ENCODE peak calls at places on chromosomes 11 and 22, in five cellular contexts. V is heart right ventricle, F is body of pancreas, Z is transverse colon, E is pancreas. J is an unnamed sample.

GRCh38 chr22:36356708-36357694 is 30.8 kb downstream of the MYH9 start:
- DNase-seq in F (no peak), E (no peak), V (no peak), Z (no peak), J (no peak)

GRCh38 chr11:66884443-66884842 is 27.6 kb downstream of the LRFN4 start:
- DNase-seq in Z (no peak), F (no peak), E (no peak), V (no peak), J (no peak)

GRCh38 chr11:99818991-99819390 is 798.2 kb downstream of the CNTN5 start:
- DNase-seq in Z (no peak), F (no peak), E (no peak), V (no peak), J (no peak)

GRCh38 chr11:59767212-59767611 is 12.0 kb downstream of the STX3 start:
- DNase-seq in F (no peak), Z (no peak), E (no peak), V (no peak), J (no peak)

GRCh38 chr22:23685205-23685784 is 5.5 kb upstream of the RGL4 start:
- DNase-seq in Z (no peak), F (no peak), E (no peak), V (no peak), J (no peak)

GRCh38 chr11:131688056-131688693 is 317.8 kb downstream of the NTM start:
- DNase-seq in F (peak), Z (peak), E (no peak), V (peak), J (peak)

GRCh38 chr11:111422494-111423249 is 43.6 kb upstream of the POU2AF1 start:
- DNase-seq in F (peak), V (peak), Z (peak), E (peak), J (peak)

GRCh38 chr22:31089101-31090100 is 8.3 kb downstream of the SMTN start:
- DNase-seq in E (no peak), F (no peak), V (peak), Z (peak), J (peak)

GRCh38 chr11:63639195-63639832 is 25.1 kb upstream of the PLAAT3 start:
- DNase-seq in F (no peak), V (no peak), E (no peak), Z (no peak), J (no peak)

GRCh38 chr22:22235564-22235963 is 9.0 kb upstream of the VPREB1 start:
- DNase-seq in Z (peak), F (peak), E (peak), V (no peak), J (peak)

GRCh38 chr22:26669060-26669481 is 11.7 kb downstream of the MIAT start:
- DNase-seq in V (no peak), E (peak), F (peak), Z (peak), J (no peak)

GRCh38 chr22:25644122-25644521 is 79.6 kb downstream of the GRK3 start:
- DNase-seq in V (peak), Z (no peak), F (no peak), E (no peak), J (no peak)

GRCh38 chr11:46382644-46383403 is 1.4 kb downstream of the MDK start:
- DNase-seq in V (no peak), F (peak), Z (no peak), E (no peak), J (no peak)

GRCh38 chr22:39348909-39349505 is 784 bp upstream of the SYNGR1 start:
- DNase-seq in V (no peak), E (no peak), Z (peak), F (peak), J (peak)

GRCh38 chr11:14073821-14074529 is 111.5 kb downstream of the SPON1 start:
- DNase-seq in V (no peak), F (no peak), Z (no peak), E (no peak), J (no peak)

GRCh38 chr11:106101797-106102196 is 24.3 kb downstream of the AASDHPPT start:
- DNase-seq in E (no peak), Z (no peak), V (no peak), F (no peak), J (no peak)

GRCh38 chr11:72764503-72764902 is 12.3 kb upstream of the ARAP1 start:
- DNase-seq in V (no peak), Z (peak), E (peak), F (no peak), J (no peak)

GRCh38 chr11:65528819-65529350 is 4.0 kb downstream of the SCYL1 start:
- DNase-seq in V (no peak), Z (no peak), F (no peak), E (no peak), J (no peak)

GRCh38 chr11:46675288-46675851 is 25.0 kb downstream of the ARHGAP1 start:
- DNase-seq in F (peak), Z (peak), E (peak), V (peak), J (no peak)

GRCh38 chr11:96267490-96268010 is 75.4 kb downstream of the MAML2 start:
- DNase-seq in E (no peak), Z (no peak), V (no peak), F (no peak), J (peak)

GRCh38 chr22:36274547-36274946 is 21.6 kb downstream of the APOL1 start:
- DNase-seq in F (no peak), Z (no peak), E (no peak), V (no peak), J (no peak)

GRCh38 chr11:43736502-43737193 is 56.1 kb downstream of the HSD17B12 start:
- DNase-seq in F (no peak), V (no peak), Z (no peak), E (no peak), J (no peak)

GRCh38 chr22:30582788-30583575 is 8.5 kb upstream of the GAL3ST1 start:
- DNase-seq in F (no peak), Z (no peak), V (no peak), E (no peak), J (no peak)

GRCh38 chr11:10592331-10592730 is 23.9 kb upstream of the LYVE1 start:
- DNase-seq in F (no peak), E (no peak), Z (no peak), V (no peak), J (no peak)

GRCh38 chr11:92383430-92383829 is 158.8 kb downstream of the FAT3 start:
- DNase-seq in F (no peak), E (no peak), V (no peak), Z (no peak), J (no peak)

GRCh38 chr11:94449437-94449836 is 44.2 kb downstream of the MRE11 start:
- DNase-seq in F (no peak), Z (no peak), E (no peak), V (no peak), J (no peak)

GRCh38 chr22:50009251-50009650 is 3.3 kb downstream of the IL17REL start:
- DNase-seq in E (no peak), F (no peak), V (no peak), Z (peak), J (no peak)

GRCh38 chr22:43152355-43153071 is 1.2 kb downstream of the TSPO start:
- DNase-seq in E (peak), F (peak), Z (peak), V (peak), J (no peak)

GRCh38 chr22:19803736-19804267 is 43.2 kb downstream of the TBX1 start:
- DNase-seq in F (peak), E (no peak), V (no peak), Z (no peak), J (no peak)

GRCh38 chr11:93741094-93741881 is at the start of the genes C11orf54 and TAF1D:
- DNase-seq in F (peak), Z (peak), V (peak), E (peak), J (peak)

GRCh38 chr22:36998620-36999351 is 20.5 kb downstream of the TST start:
- DNase-seq in E (no peak), Z (peak), F (no peak), V (no peak), J (no peak)

GRCh38 chr11:47577460-47578041 is 1.2 kb downstream of the KBTBD4 start:
- DNase-seq in E (no peak), V (no peak), Z (no peak), F (no peak), J (no peak)

GRCh38 chr11:7485136-7485853 is at the start of gene OLFML1:
- DNase-seq in V (peak), F (no peak), E (no peak), Z (no peak), J (no peak)

GRCh38 chr11:6012055-6012668 is 5.4 kb upstream of the OR56A4 start:
- DNase-seq in V (no peak), E (no peak), F (no peak), Z (no peak), J (no peak)

GRCh38 chr11:65625628-65626342 is 10.2 kb downstream of the PCNX3 start:
- DNase-seq in E (no peak), Z (peak), F (peak), V (peak), J (peak)

GRCh38 chr11:130102457-130103249 is 33.0 kb downstream of the APLP2 start:
- DNase-seq in E (no peak), V (no peak), F (no peak), Z (no peak), J (no peak)

GRCh38 chr22:43911351-43911750 is 12.3 kb upstream of the PNPLA3 start:
- DNase-seq in F (no peak), Z (no peak), V (no peak), E (no peak), J (no peak)

GRCh38 chr11:133978816-133979215 is 22.0 kb upstream of the IGSF9B start:
- DNase-seq in E (no peak), F (no peak), Z (no peak), V (no peak), J (no peak)

GRCh38 chr11:17531818-17532131 is 12.4 kb downstream of the USH1C start:
- DNase-seq in V (no peak), Z (peak), E (no peak), F (no peak), J (no peak)

GRCh38 chr22:25064894-25065560 is 112.5 kb downstream of the KIAA1671 start:
- DNase-seq in F (no peak), V (no peak), E (no peak), Z (no peak), J (no peak)

GRCh38 chr11:81237139-81237538 is 1496.5 kb downstream of the FAM181B start:
- DNase-seq in E (no peak), Z (no peak), F (no peak), V (no peak), J (no peak)
- TF ChIP-seq CTCF in E (no peak), Z (peak), F (peak), V (peak), J (peak)

DNA sequence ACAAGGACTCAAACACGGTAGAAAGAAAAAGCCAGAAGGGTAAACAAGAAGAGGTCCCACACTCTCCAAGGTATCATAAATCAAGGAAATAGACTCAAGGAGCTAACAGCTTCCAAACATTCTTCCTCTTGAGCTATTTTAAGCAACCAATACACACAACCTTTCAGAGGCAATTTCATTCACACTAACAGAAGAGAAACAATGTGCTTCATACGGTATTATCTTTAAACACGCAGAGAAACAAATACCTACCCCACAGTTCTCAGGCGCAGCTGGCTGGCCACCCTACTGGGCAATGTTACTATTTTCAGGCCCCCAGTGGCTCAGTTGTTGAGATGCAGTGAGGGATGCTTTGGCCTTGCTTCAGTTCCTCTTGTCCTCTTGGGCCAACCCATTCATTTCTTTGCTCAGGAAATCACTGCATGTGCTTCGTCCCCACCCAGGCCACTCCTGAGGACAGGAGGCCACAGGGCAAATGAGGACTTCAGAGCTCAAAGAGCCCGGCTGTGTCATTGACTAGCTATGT is 15.7 kb downstream of the ABTB2 start:
- DNase-seq in F (no peak), V (no peak), E (no peak), Z (peak), J (no peak)
- TF ChIP-seq CTCF in F (no peak), V (no peak), E (no peak), Z (no peak), J (no peak)

GRCh38 chr11:3138178-3139085 is 26.7 kb downstream of the OSBPL5 start:
- DNase-seq in F (no peak), V (peak), E (no peak), Z (no peak), J (no peak)
- TF ChIP-seq CTCF in F (no peak), V (no peak), E (no peak), Z (no peak), J (no peak)

GRCh38 chr11:27528711-27529110 is 22.1 kb upstream of the LIN7C start:
- DNase-seq in V (no peak), F (no peak), E (no peak), Z (no peak), J (no peak)
- TF ChIP-seq CTCF in V (peak), F (no peak), E (no peak), Z (no peak), J (no peak)

DNA sequence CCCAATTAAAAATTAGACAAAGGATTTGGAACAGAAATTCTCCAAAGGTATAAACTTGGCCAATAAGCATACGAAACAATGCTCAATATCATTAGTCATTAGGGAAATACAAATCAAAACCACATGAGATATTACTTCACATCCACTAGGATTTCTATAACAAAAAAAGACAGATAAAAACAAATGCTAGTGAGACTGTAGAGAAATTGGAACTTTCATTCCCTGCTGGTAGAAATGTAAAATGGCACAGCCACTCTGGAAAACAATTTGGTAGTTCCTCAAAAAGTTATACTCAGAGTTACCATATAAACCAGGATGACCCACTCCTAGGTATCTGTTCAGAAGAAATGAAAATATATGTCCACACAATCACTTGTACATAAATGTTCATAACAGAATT is 71.6 kb downstream of the RPL27A start:
- DNase-seq in F (no peak), Z (no peak), V (no peak), E (no peak), J (no peak)
- TF ChIP-seq CTCF in F (peak), Z (peak), V (no peak), E (no peak), J (no peak)

GRCh38 chr22:44988671-44989070 is 21.1 kb downstream of the PHF21B start:
- DNase-seq in E (no peak), V (no peak), F (no peak), Z (no peak), J (no peak)
- TF ChIP-seq CTCF in E (no peak), V (no peak), F (no peak), Z (no peak), J (no peak)

DNA sequence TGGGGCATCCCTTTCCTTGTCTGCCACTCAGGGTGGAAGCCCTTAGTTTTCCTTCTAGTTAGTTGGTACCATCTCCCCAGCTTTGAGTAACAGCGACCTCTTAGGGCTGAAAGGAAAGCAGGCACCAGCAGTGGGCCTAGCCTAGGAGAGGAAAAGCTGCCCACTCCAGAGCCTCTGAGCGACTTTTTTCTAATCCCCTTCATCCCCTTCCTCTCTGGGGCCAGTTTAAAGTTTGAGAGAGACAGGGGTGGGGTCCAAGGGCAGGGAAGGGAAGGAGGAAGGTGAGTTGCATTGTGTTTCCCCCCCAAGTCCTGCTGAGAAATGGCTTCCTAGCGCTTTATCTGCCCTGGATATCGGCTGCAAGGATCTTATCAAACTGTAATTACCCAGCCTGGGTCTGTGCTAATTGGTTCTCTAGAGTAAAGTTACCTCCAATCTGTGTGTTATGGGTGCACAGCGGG is 573.9 kb upstream of the CADM1 start:
- DNase-seq in V (no peak), F (no peak), E (no peak), Z (no peak), J (peak)
- TF ChIP-seq CTCF in V (no peak), F (no peak), E (no peak), Z (no peak), J (peak)

DNA sequence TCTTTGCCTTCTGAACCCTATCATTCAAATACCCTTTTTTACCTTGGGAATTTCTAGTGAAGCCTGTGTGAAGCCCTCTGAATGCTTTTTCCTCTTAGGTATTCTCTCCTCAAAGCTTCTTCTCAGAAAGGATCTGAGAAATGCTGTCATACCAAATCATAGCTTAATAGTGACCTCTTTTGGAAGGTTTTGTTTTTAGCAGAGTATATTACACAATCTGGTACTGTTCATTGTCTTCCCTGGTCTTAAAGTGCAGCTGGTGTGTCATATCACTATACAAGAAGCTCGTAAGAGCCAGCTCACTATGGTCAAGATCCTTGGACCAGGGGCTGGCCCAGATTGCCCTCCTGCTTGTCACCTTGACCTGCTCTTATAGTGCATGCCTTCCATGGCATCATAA is 204.4 kb upstream of the ANO5 start:
- DNase-seq in V (no peak), Z (no peak), F (no peak), E (no peak), J (no peak)
- TF ChIP-seq CTCF in V (no peak), Z (no peak), F (no peak), E (no peak), J (no peak)